ENCODE peak calls at places on chromosomes 12 and 14, in four cellular contexts. One of them, this sample, is unnamed.

GRCh38 chr12:95733156-95733825 is 57.3 kb downstream of the NTN4 start:
- DNase-seq in A549: peak; percentile 37
- DNase-seq in cardiac fibroblast: peak; percentile 22
- DNase-seq in HL-60: no peak
- DNase-seq in this sample: peak; percentile 32

GRCh38 chr14:85813040-85813439 is 283.1 kb downstream of the FLRT2 start:
- DNase-seq in A549: no peak
- DNase-seq in cardiac fibroblast: no peak
- DNase-seq in HL-60: no peak
- DNase-seq in this sample: no peak

GRCh38 chr14:89588840-89589296 is 171.8 kb upstream of the FOXN3 start:
- DNase-seq in A549: no peak
- DNase-seq in cardiac fibroblast: no peak
- DNase-seq in HL-60: no peak
- DNase-seq in this sample: no peak

GRCh38 chr14:33570717-33571058 is 380.2 kb downstream of the EGLN3 start:
- DNase-seq in A549: no peak
- DNase-seq in cardiac fibroblast: no peak
- DNase-seq in HL-60: no peak
- DNase-seq in this sample: no peak

GRCh38 chr14:82362452-82362851 is 828.8 kb upstream of the SEL1L start:
- DNase-seq in A549: no peak
- DNase-seq in cardiac fibroblast: no peak
- DNase-seq in HL-60: no peak
- DNase-seq in this sample: no peak

GRCh38 chr12:108768591-108769500 is 37.5 kb upstream of the CORO1C start:
- DNase-seq in A549: peak; percentile 71
- DNase-seq in cardiac fibroblast: no peak
- DNase-seq in HL-60: peak; percentile 50
- DNase-seq in this sample: no peak

GRCh38 chr12:131370791-131371579 is 339.9 kb upstream of the SFSWAP start:
- DNase-seq in A549: no peak
- DNase-seq in cardiac fibroblast: no peak
- DNase-seq in HL-60: no peak
- DNase-seq in this sample: no peak

GRCh38 chr12:75571204-75571603 is 59.8 kb upstream of the KRR1 start:
- DNase-seq in A549: no peak
- DNase-seq in cardiac fibroblast: no peak
- DNase-seq in HL-60: no peak
- DNase-seq in this sample: no peak

GRCh38 chr12:65937806-65938205 is 113.5 kb downstream of the HMGA2 start:
- DNase-seq in A549: no peak
- DNase-seq in cardiac fibroblast: no peak
- DNase-seq in HL-60: no peak
- DNase-seq in this sample: no peak

GRCh38 chr12:46233418-46233817 is 35.4 kb downstream of the SLC38A1 start:
- DNase-seq in A549: no peak
- DNase-seq in cardiac fibroblast: no peak
- DNase-seq in HL-60: no peak
- DNase-seq in this sample: no peak

GRCh38 chr14:104202259-104203070 is 64.1 kb downstream of the KIF26A start:
- DNase-seq in A549: no peak
- DNase-seq in cardiac fibroblast: no peak
- DNase-seq in HL-60: no peak
- DNase-seq in this sample: no peak

GRCh38 chr12:6201199-6201608 is 1.0 kb downstream of the CD9 start:
- DNase-seq in A549: peak; percentile 67
- DNase-seq in cardiac fibroblast: no peak
- DNase-seq in HL-60: no peak
- DNase-seq in this sample: no peak

GRCh38 chr14:35213869-35214387 is 78.3 kb upstream of the PSMA6 start:
- DNase-seq in A549: peak; percentile 29
- DNase-seq in cardiac fibroblast: peak; percentile 40
- DNase-seq in HL-60: no peak
- DNase-seq in this sample: no peak

GRCh38 chr12:69516950-69517349 is 46.8 kb downstream of the FRS2 start:
- DNase-seq in A549: no peak
- DNase-seq in cardiac fibroblast: no peak
- DNase-seq in HL-60: no peak
- DNase-seq in this sample: no peak

GRCh38 chr12:129635003-129635685 is 268.7 kb downstream of the TMEM132D start:
- DNase-seq in A549: no peak
- DNase-seq in cardiac fibroblast: no peak
- DNase-seq in HL-60: no peak
- DNase-seq in this sample: no peak

GRCh38 chr14:80080601-80081000 is 130.7 kb downstream of the DIO2 start:
- DNase-seq in A549: no peak
- DNase-seq in cardiac fibroblast: no peak
- DNase-seq in HL-60: no peak
- DNase-seq in this sample: no peak

GRCh38 chr12:48002773-48003218 is 1.5 kb downstream of the COL2A1 start:
- DNase-seq in A549: no peak
- DNase-seq in cardiac fibroblast: peak; percentile 38
- DNase-seq in HL-60: no peak
- DNase-seq in this sample: no peak

GRCh38 chr14:102923201-102923919 is 897 bp downstream of the AMN start:
- DNase-seq in A549: no peak
- DNase-seq in cardiac fibroblast: no peak
- DNase-seq in HL-60: no peak
- DNase-seq in this sample: no peak

GRCh38 chr14:95040723-95041476 is 116.4 kb downstream of the DICER1 start:
- DNase-seq in A549: peak; percentile 11
- DNase-seq in cardiac fibroblast: no peak
- DNase-seq in HL-60: no peak
- DNase-seq in this sample: no peak

GRCh38 chr12:106183735-106184134 is 45.0 kb upstream of the NUAK1 start:
- DNase-seq in A549: no peak
- DNase-seq in cardiac fibroblast: no peak
- DNase-seq in HL-60: no peak
- DNase-seq in this sample: no peak

GRCh38 chr14:93231129-93231979 is 24.3 kb downstream of the UBR7 start:
- DNase-seq in A549: peak; percentile 51
- DNase-seq in cardiac fibroblast: peak; percentile 43
- DNase-seq in HL-60: no peak
- DNase-seq in this sample: no peak

GRCh38 chr12:83186437-83186836 is 499.7 kb downstream of the TMTC2 start:
- DNase-seq in A549: no peak
- DNase-seq in cardiac fibroblast: no peak
- DNase-seq in HL-60: no peak
- DNase-seq in this sample: no peak

GRCh38 chr12:32841061-32841460 is 55.5 kb downstream of the PKP2 start:
- DNase-seq in A549: no peak
- DNase-seq in cardiac fibroblast: no peak
- DNase-seq in HL-60: no peak
- DNase-seq in this sample: no peak

GRCh38 chr14:21557084-21557901 is 22.6 kb downstream of the OR10G3 start:
- DNase-seq in A549: peak; percentile 92
- DNase-seq in cardiac fibroblast: peak; percentile 92
- DNase-seq in HL-60: peak; percentile 14
- DNase-seq in this sample: peak; percentile 82

GRCh38 chr12:123126294-123127144 is 24.4 kb downstream of the PITPNM2 start:
- DNase-seq in A549: peak; percentile 94
- DNase-seq in cardiac fibroblast: peak; percentile 96
- DNase-seq in HL-60: no peak
- DNase-seq in this sample: peak; percentile 75

GRCh38 chr12:116690016-116690709 is 47.7 kb downstream of the SPRING1 start:
- DNase-seq in A549: no peak
- DNase-seq in cardiac fibroblast: no peak
- DNase-seq in HL-60: no peak
- DNase-seq in this sample: no peak

GRCh38 chr12:26471560-26471959 is 276.2 kb downstream of the SSPN start:
- DNase-seq in A549: no peak
- DNase-seq in cardiac fibroblast: peak; percentile 23
- DNase-seq in HL-60: peak; percentile 55
- DNase-seq in this sample: no peak

GRCh38 chr12:127381043-127381668 is 885.8 kb upstream of the TMEM132C start:
- DNase-seq in A549: peak; percentile 32
- DNase-seq in cardiac fibroblast: peak; percentile 9
- DNase-seq in HL-60: no peak
- DNase-seq in this sample: no peak
- H3K4me3 ChIP-seq in A549: no peak overlapping the region
- H3K4me3 ChIP-seq in cardiac fibroblast: no peak overlapping the region
- H3K4me3 ChIP-seq in HL-60: no peak overlapping the region
- H3K4me3 ChIP-seq in this sample: no peak overlapping the region

GRCh38 chr12:100197486-100197885 is 3.1 kb upstream of the ACTR6 start:
- DNase-seq in A549: no peak
- DNase-seq in cardiac fibroblast: no peak
- DNase-seq in HL-60: no peak
- DNase-seq in this sample: no peak

GRCh38 chr12:100199347-100200136 is 1.1 kb upstream of the ACTR6 start:
- DNase-seq in A549: peak; percentile 73
- DNase-seq in cardiac fibroblast: peak; percentile 22
- DNase-seq in HL-60: peak; percentile 48
- DNase-seq in this sample: no peak

GRCh38 chr12:100199023-100199346 is 1.6 kb upstream of the ACTR6 start:
- DNase-seq in A549: no peak
- DNase-seq in cardiac fibroblast: no peak
- DNase-seq in HL-60: no peak
- DNase-seq in this sample: no peak

GRCh38 chr12:100200450-100201181 is at the start of gene ACTR6:
- DNase-seq in A549: peak; percentile 96
- DNase-seq in cardiac fibroblast: peak; percentile 98
- DNase-seq in HL-60: peak; percentile 94
- DNase-seq in this sample: peak; percentile 91

DNA sequence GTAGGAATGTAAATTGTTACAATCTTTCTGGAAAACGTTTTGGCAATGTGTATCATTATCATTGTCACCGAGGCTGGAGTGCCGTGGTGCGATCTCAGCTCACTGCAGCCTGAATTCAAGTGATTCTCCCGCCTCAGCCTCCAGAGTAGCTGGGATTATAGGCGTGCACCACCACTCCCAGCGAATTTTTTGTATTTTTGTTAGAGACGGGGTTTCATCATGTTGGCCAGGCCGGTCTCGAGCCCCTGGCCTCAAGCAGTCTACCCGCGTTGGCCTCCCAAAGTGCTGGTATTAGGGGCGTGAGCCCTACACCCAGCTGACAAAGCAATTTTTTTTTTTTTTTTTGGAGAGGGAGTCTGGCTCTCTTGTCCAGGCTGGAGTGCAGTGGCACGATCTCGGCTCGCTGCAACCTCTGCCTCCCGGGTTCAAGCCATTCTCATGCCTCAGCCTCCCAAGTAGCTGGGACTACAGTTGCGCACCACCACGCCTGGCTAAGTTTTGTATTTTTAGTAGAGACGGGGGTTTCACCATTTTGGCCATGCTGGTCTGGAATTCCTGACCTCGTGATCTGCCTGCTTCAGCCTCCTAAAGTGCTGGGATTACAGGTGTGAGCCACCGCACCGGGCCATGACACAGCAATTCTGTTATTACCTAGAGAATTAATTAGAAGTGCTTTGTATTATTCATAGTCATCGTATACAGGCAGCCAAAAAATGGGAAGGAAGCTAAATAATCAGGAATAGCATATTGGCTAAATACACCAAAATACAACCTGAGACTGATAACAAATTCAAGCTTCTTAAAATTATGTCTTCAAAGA is 1.2 kb downstream of the ACTR6 start:
- DNase-seq in A549: no peak
- DNase-seq in cardiac fibroblast: no peak
- DNase-seq in HL-60: no peak
- DNase-seq in this sample: no peak
- H3K4me3 ChIP-seq in A549: peak overlapping the region; percentile 84
- H3K4me3 ChIP-seq in cardiac fibroblast: peak overlapping the region; percentile 68
- H3K4me3 ChIP-seq in HL-60: peak overlapping the region; percentile 91
- H3K4me3 ChIP-seq in this sample: peak overlapping the region; percentile 66

GRCh38 chr12:62779488-62779887 is 155.5 kb downstream of the PPM1H start:
- DNase-seq in A549: no peak
- DNase-seq in cardiac fibroblast: no peak
- DNase-seq in HL-60: no peak
- DNase-seq in this sample: no peak
- H3K4me3 ChIP-seq in A549: no peak overlapping the region
- H3K4me3 ChIP-seq in cardiac fibroblast: no peak overlapping the region
- H3K4me3 ChIP-seq in HL-60: no peak overlapping the region
- H3K4me3 ChIP-seq in this sample: no peak overlapping the region

DNA sequence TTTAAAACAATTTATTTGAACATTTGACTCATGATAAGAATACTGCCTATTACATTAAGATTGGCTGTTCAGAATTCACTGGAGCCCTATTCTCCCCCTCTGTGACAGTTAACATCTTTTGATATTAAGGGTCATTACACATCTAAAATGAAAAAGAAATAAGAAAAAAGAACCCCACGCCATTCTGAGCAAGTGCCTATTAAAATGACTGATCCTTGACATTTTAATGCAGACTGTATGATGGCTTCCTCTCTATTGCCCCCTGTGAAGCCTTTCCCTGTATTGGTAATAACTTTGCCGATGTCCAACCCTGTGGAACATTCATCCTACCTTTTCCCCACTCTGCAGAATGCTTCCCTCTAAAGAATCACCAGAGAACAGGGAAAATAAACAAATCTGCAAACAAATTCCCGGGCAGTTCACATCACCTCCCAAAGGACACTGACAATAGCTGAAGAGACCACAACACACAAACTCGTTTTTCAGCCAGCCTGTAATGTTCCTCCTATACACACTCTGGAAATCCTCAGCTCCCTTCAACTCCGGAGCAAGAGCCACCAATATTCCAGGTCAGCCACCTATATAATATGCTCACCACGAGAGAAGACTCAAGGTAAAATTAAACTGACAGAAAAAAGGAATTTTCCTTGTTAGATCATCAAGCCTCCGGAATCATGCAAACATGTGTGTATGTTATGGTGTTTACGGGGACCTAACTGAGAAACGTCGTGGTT is 2.1 kb downstream of the NIN start:
- DNase-seq in A549: no peak
- DNase-seq in cardiac fibroblast: no peak
- DNase-seq in HL-60: no peak
- DNase-seq in this sample: no peak
- H3K4me3 ChIP-seq in A549: no peak overlapping the region
- H3K4me3 ChIP-seq in cardiac fibroblast: no peak overlapping the region
- H3K4me3 ChIP-seq in HL-60: peak overlapping the region; percentile 78
- H3K4me3 ChIP-seq in this sample: peak overlapping the region; percentile 69

GRCh38 chr14:65422093-65422834 is 9.7 kb downstream of the FUT8 start:
- DNase-seq in A549: no peak
- DNase-seq in cardiac fibroblast: no peak
- DNase-seq in HL-60: no peak
- DNase-seq in this sample: no peak
- H3K4me3 ChIP-seq in A549: no peak overlapping the region
- H3K4me3 ChIP-seq in cardiac fibroblast: no peak overlapping the region
- H3K4me3 ChIP-seq in HL-60: no peak overlapping the region
- H3K4me3 ChIP-seq in this sample: peak overlapping the region; percentile 15

GRCh38 chr14:100200311-100200710 is 38.6 kb upstream of the YY1 start:
- DNase-seq in A549: no peak
- DNase-seq in cardiac fibroblast: no peak
- DNase-seq in HL-60: no peak
- DNase-seq in this sample: no peak
- H3K4me3 ChIP-seq in A549: no peak overlapping the region
- H3K4me3 ChIP-seq in cardiac fibroblast: no peak overlapping the region
- H3K4me3 ChIP-seq in HL-60: no peak overlapping the region
- H3K4me3 ChIP-seq in this sample: no peak overlapping the region

GRCh38 chr12:94714378-94714777 is 64.0 kb upstream of the TMCC3 start:
- DNase-seq in A549: no peak
- DNase-seq in cardiac fibroblast: peak; percentile 14
- DNase-seq in HL-60: no peak
- DNase-seq in this sample: peak; percentile 19
- H3K4me3 ChIP-seq in A549: no peak overlapping the region
- H3K4me3 ChIP-seq in cardiac fibroblast: no peak overlapping the region
- H3K4me3 ChIP-seq in HL-60: no peak overlapping the region
- H3K4me3 ChIP-seq in this sample: no peak overlapping the region